ENCODE peak calls at places on chromosomes 6 and 20, in four cellular contexts. X is heart left ventricle; I is naive thymus-derived CD4-positive, alpha-beta T cell; T is RKO. U is an unnamed sample.

GRCh38 chr20:63483834-63484233 is 11.4 kb upstream of the KCNQ2 start:
- DNase-seq in I (no peak), X (no peak), T (no peak), U (no peak)

GRCh38 chr6:3383525-3383924 is 73.3 kb downstream of the SLC22A23 start:
- DNase-seq in I (no peak), X (no peak), T (peak; percentile 27), U (peak; percentile 35)

GRCh38 chr6:141335476-141335875 is 797.2 kb upstream of the GJE1 start:
- DNase-seq in I (no peak), T (no peak), X (no peak), U (peak; percentile 83)

GRCh38 chr6:31661867-31662723 is 1.5 kb upstream of the C6orf47 start:
- DNase-seq in T (no peak), I (no peak), X (no peak), U (no peak)

GRCh38 chr6:43770417-43771209 is 602 bp downstream of the VEGFA start:
- DNase-seq in T (peak; percentile 83), I (no peak), X (peak; percentile 87), U (peak; percentile 24)

GRCh38 chr6:109471105-109471810 is 11.8 kb downstream of the ZBTB24 start:
- DNase-seq in T (no peak), I (no peak), X (no peak), U (no peak)

GRCh38 chr6:162090734-162091133 is 636.8 kb downstream of the PRKN start:
- DNase-seq in T (no peak), I (no peak), X (no peak), U (peak; percentile 98)

GRCh38 chr20:24523661-24524060 is 54.2 kb downstream of the SYNDIG1 start:
- DNase-seq in I (no peak), X (no peak), T (no peak), U (no peak)

GRCh38 chr6:143000771-143001170 is 55.8 kb upstream of the HIVEP2 start:
- DNase-seq in I (no peak), T (no peak), X (no peak), U (no peak)

GRCh38 chr20:58408603-58409246 is 19.7 kb downstream of the VAPB start:
- DNase-seq in T (no peak), X (no peak), I (peak; percentile 32), U (no peak)

GRCh38 chr20:49052334-49052733 is 6.2 kb downstream of the CSE1L start:
- DNase-seq in T (no peak), X (no peak), I (no peak), U (peak; percentile 20)

GRCh38 chr6:28673800-28674671 is 148.4 kb downstream of the GPX5 start:
- DNase-seq in X (no peak), I (peak; percentile 22), T (peak; percentile 74), U (peak; percentile 63)

GRCh38 chr6:155493694-155494143 is 38.1 kb upstream of the NOX3 start:
- DNase-seq in T (peak; percentile 98), X (no peak), I (no peak), U (peak; percentile 100)

GRCh38 chr20:41329435-41330342 is 10.9 kb upstream of the LPIN3 start:
- DNase-seq in T (peak; percentile 100), I (peak; percentile 51), X (peak; percentile 83), U (peak; percentile 100)

GRCh38 chr6:132279592-132280139 is 121.6 kb downstream of the MOXD1 start:
- DNase-seq in X (peak; percentile 69), T (peak; percentile 84), I (peak; percentile 71), U (peak; percentile 72)

U was measured in renal cortical epithelial cell.